ENCODE peak calls at places on chromosomes 1 and 21, in six cellular contexts. T, N, J, K, A and P are unnamed samples.

GRCh38 chr1:186082235-186082937 is 292.7 kb downstream of the TPR start:
- DNase-seq in T (no peak), N (peak; percentile 44), J (no peak), K (no peak), A (peak; percentile 92), P (peak; percentile 59)

GRCh38 chr21:42382915-42383314 is 12.9 kb downstream of the TMPRSS3 start:
- DNase-seq in T (no peak), N (no peak), J (no peak), K (no peak), A (no peak), P (no peak)

GRCh38 chr1:112264553-112264952 is 131.5 kb upstream of the CTTNBP2NL start:
- DNase-seq in T (no peak), N (no peak), J (no peak), K (no peak), A (no peak), P (no peak)

GRCh38 chr1:39214998-39215873 is 10.7 kb downstream of the MACF1 start:
- DNase-seq in T (no peak), N (peak; percentile 53), J (no peak), K (peak; percentile 20), A (no peak), P (no peak)

GRCh38 chr1:234040446-234041317 is 136.2 kb downstream of the SLC35F3 start:
- DNase-seq in T (no peak), N (no peak), J (no peak), K (no peak), A (no peak), P (no peak)

GRCh38 chr1:184166495-184166894 is 115.0 kb downstream of the TSEN15 start:
- DNase-seq in T (no peak), N (no peak), J (no peak), K (no peak), A (no peak), P (no peak)

GRCh38 chr1:46489638-46490602 is at the start of gene DMBX1:
- DNase-seq in T (peak; percentile 93), N (no peak), J (no peak), K (no peak), A (no peak), P (no peak)

GRCh38 chr1:208081972-208082371 is 162.2 kb downstream of the PLXNA2 start:
- DNase-seq in T (peak; percentile 52), N (peak; percentile 16), J (no peak), K (no peak), A (no peak), P (no peak)

GRCh38 chr1:8880068-8880676 is 1.7 kb upstream of the ENO1 start:
- DNase-seq in T (peak; percentile 66), N (peak; percentile 97), J (no peak), K (no peak), A (no peak), P (peak; percentile 91)

GRCh38 chr1:204190212-204191211 is 5.8 kb downstream of the KISS1 start:
- DNase-seq in T (peak; percentile 73), N (peak; percentile 56), J (no peak), K (no peak), A (no peak), P (no peak)

GRCh38 chr21:29215709-29216108 is 83.0 kb upstream of the BACH1 start:
- DNase-seq in T (no peak), N (no peak), J (no peak), K (no peak), A (no peak), P (no peak)

GRCh38 chr1:63731117-63732043 is 42.4 kb upstream of the ROR1 start:
- DNase-seq in T (peak; percentile 96), N (peak; percentile 95), J (no peak), K (no peak), A (no peak), P (no peak)

GRCh38 chr1:156670791-156671190 is 6.4 kb downstream of the NES start:
- DNase-seq in T (no peak), N (no peak), J (no peak), K (no peak), A (no peak), P (no peak)

GRCh38 chr1:34050711-34051485 is 114.1 kb downstream of the CSMD2 start:
- DNase-seq in T (no peak), N (no peak), J (no peak), K (no peak), A (no peak), P (no peak)

GRCh38 chr1:203425668-203425999 is 50.0 kb upstream of the PRELP start:
- DNase-seq in T (no peak), N (peak; percentile 30), J (no peak), K (no peak), A (no peak), P (no peak)

GRCh38 chr1:169885207-169885606 is 8.5 kb downstream of the SCYL3 start:
- DNase-seq in T (no peak), N (peak; percentile 27), J (no peak), K (no peak), A (no peak), P (no peak)

GRCh38 chr1:169889871-169890270 is 3.8 kb downstream of the SCYL3 start:
- DNase-seq in T (no peak), N (no peak), J (no peak), K (no peak), A (no peak), P (no peak)

GRCh38 chr1:169886422-169886821 is 7.3 kb downstream of the SCYL3 start:
- DNase-seq in T (no peak), N (no peak), J (no peak), K (no peak), A (no peak), P (no peak)

GRCh38 chr1:169884616-169885015 is 9.1 kb downstream of the SCYL3 start:
- DNase-seq in T (no peak), N (peak; percentile 23), J (no peak), K (no peak), A (no peak), P (no peak)

DNA sequence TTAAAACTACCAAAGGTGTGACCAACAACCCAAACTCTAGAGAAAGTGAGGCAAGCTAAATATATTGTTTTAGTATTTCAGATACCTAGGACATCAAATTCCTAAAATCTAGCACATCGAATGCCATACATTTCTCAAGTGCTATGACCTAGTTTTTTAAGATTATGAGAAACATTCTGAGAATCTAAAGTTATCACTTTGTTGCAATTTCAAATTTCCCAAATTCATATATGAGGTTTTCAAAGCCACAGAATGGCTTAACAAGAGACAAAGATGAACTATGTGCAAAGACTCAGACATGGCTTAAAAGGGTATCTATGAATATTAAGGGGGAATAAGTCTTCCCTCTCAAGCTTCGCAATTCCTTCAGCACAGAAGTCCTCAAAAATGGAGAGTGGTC is 6.8 kb downstream of the SCYL3 start:
- DNase-seq in T (no peak), N (no peak), J (no peak), K (no peak), A (no peak), P (no peak)
- TF ChIP-seq CTCF in T (no peak), N (no peak), J (no peak), K (no peak), A (no peak), P (no peak)

GRCh38 chr1:53514436-53514835 is 55.2 kb downstream of the DMRTB1 start:
- DNase-seq in T (no peak), N (no peak), J (no peak), K (no peak), A (no peak), P (no peak)

GRCh38 chr1:53512807-53513755 is 53.9 kb downstream of the DMRTB1 start:
- DNase-seq in T (no peak), N (peak; percentile 24), J (no peak), K (no peak), A (no peak), P (no peak)

GRCh38 chr1:53510215-53510614 is 51.0 kb downstream of the DMRTB1 start:
- DNase-seq in T (no peak), N (no peak), J (no peak), K (no peak), A (no peak), P (no peak)

GRCh38 chr1:53511323-53511932 is 52.2 kb downstream of the DMRTB1 start:
- DNase-seq in T (no peak), N (no peak), J (no peak), K (no peak), A (no peak), P (no peak)

DNA sequence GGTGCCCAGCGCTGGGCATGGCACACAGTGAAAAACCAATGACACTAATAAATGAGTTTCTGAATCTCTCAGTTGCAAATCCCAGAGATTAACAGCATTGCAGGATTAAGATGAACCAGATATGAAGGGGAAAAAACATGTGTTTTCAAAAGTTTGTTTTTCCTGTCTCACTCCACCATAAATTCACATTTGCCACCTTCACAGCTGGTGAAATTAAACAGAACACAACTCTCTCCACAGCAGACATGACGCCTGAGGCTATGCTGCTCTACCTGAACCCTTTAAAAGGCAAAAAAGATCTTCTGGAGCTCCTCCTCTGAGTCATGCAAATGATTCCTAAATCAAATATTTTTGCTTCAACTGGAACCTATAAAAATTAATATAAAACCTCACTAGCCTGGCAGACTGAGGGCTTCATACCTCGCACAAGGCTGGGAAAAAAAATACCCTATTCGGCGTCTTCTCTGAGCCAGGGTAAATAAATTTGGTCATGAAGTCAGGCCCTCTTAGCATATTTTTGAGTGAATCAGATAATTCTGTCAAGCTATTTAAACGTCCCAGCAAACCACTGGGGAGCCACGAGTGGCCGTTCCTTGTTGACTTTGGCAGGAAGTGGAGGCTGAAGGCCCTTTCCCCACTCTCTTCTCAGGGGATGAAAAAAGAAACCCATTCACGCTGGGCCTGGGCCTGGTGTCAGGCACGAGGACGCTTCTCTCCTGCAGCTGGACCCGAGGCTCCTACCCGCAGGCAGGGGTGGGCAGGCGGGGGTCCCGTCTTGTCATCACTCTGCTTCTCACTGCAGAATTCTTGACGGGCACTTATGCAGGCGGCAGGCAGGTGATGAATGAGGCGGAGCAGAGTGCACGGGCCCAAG is 53.0 kb downstream of the DMRTB1 start:
- DNase-seq in T (no peak), N (peak; percentile 96), J (no peak), K (no peak), A (no peak), P (peak; percentile 84)
- H3K4me3 ChIP-seq in T (no peak overlapping the region), N (no peak overlapping the region), J (no peak overlapping the region), K (no peak overlapping the region), A (no peak overlapping the region), P (no peak overlapping the region)

DNA sequence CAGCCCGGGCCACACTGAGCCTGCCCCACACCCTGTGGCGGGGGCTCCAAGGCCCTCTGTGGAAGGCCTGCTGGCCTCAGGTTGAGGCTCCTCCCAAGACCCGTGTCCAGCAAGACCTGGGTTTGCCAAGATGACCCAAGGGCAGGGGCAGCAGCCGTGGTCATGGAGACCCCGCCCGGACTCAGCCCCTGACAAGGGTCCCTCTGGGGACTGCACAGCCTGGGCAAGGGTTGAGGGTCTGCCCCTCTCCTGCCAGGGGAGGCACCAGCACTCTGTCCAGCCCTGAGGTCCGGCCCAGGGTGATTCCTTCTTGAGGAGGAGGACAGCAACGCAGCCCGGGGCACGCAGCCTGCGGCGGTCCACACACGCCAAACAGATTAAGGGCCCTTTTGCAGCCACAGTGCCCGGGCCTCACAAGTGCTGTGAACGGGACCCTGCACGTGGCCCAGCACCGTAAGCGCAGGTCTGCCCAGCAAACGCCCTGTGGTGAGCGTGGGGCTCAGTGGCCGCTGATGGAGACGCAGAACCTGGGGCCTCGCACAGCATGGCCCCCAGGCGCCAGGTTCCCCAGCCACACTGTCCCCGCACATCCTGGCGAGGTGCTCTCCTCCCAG is 3.4 kb downstream of the SPATC1L start:
- DNase-seq in T (no peak), N (no peak), J (no peak), K (no peak), A (peak; percentile 63), P (no peak)
- H3K27ac ChIP-seq in T (peak overlapping the region; percentile 63), N (no peak overlapping the region), J (no peak overlapping the region), K (no peak overlapping the region), A (no peak overlapping the region), P (no peak overlapping the region)

DNA sequence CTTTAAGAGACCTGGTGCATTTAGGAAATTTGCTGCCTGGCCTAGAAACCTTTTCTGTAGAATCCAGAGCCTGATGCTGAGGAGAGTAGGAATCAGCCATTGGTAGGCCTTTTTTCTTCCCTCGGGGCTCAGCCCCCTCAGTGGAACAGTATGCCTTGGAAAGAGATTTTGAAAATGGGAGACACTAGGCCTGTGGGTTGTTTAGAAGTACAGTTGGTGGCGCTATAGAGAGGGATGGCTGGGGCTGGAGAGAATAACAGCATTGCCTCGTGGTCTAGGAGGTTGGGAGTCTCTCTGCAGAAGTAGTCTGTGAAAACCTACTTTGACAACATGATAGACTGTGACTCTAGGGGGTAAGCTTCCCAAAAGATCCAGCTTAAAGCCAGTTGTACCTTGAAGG is 8.2 kb downstream of the KIF2C start:
- DNase-seq in T (peak; percentile 50), N (no peak), J (no peak), K (no peak), A (no peak), P (no peak)
- TF ChIP-seq CTCF in T (peak; percentile 55), N (peak; percentile 5), J (no peak), K (no peak), A (no peak), P (no peak)